ENCODE peak calls at places on chromosomes 5 and 9, in five cellular contexts. One of them, this sample, is unnamed.

GRCh38 chr9:91161465-91162275 is 200.0 kb downstream of the AUH start:
- DNase-seq in AG09309: no peak
- DNase-seq in cardiac fibroblast: no peak
- DNase-seq in fibroblast of lung: no peak
- DNase-seq in HFF-Myc: no peak
- DNase-seq in this sample: no peak

GRCh38 chr9:92954078-92954861 is 6.9 kb downstream of the FGD3 start:
- DNase-seq in cardiac fibroblast: peak
- DNase-seq in fibroblast of lung: peak
- DNase-seq in AG09309: no peak
- DNase-seq in HFF-Myc: peak
- DNase-seq in this sample: peak

GRCh38 chr9:93891549-93892310 is 63.4 kb downstream of the BARX1 start:
- DNase-seq in fibroblast of lung: no peak
- DNase-seq in AG09309: no peak
- DNase-seq in cardiac fibroblast: no peak
- DNase-seq in HFF-Myc: no peak
- DNase-seq in this sample: no peak

GRCh38 chr9:135419106-135419505 is 60.5 kb upstream of the PPP1R26 start:
- DNase-seq in AG09309: no peak
- DNase-seq in fibroblast of lung: no peak
- DNase-seq in HFF-Myc: no peak
- DNase-seq in cardiac fibroblast: no peak
- DNase-seq in this sample: no peak

GRCh38 chr5:132396589-132397001 is 27.1 kb downstream of the SLC22A5 start:
- DNase-seq in AG09309: no peak
- DNase-seq in cardiac fibroblast: no peak
- DNase-seq in HFF-Myc: no peak
- DNase-seq in fibroblast of lung: no peak
- DNase-seq in this sample: no peak

GRCh38 chr9:12276451-12276850 is 416.7 kb upstream of the TYRP1 start:
- DNase-seq in fibroblast of lung: no peak
- DNase-seq in HFF-Myc: no peak
- DNase-seq in AG09309: no peak
- DNase-seq in cardiac fibroblast: no peak
- DNase-seq in this sample: no peak

GRCh38 chr9:125732562-125732961 is 14.6 kb upstream of the PBX3 start:
- DNase-seq in HFF-Myc: no peak
- DNase-seq in cardiac fibroblast: no peak
- DNase-seq in AG09309: no peak
- DNase-seq in fibroblast of lung: no peak
- DNase-seq in this sample: peak

GRCh38 chr5:124457901-124458300 is 288.5 kb downstream of the ZNF608 start:
- DNase-seq in HFF-Myc: no peak
- DNase-seq in cardiac fibroblast: no peak
- DNase-seq in fibroblast of lung: peak
- DNase-seq in AG09309: no peak
- DNase-seq in this sample: no peak

GRCh38 chr5:118628672-118629354 is 359.5 kb downstream of the DTWD2 start:
- DNase-seq in fibroblast of lung: no peak
- DNase-seq in HFF-Myc: no peak
- DNase-seq in AG09309: no peak
- DNase-seq in cardiac fibroblast: no peak
- DNase-seq in this sample: no peak

GRCh38 chr5:126917918-126918623 is 112.3 kb downstream of the MARCHF3 start:
- DNase-seq in AG09309: no peak
- DNase-seq in cardiac fibroblast: no peak
- DNase-seq in HFF-Myc: no peak
- DNase-seq in fibroblast of lung: peak
- DNase-seq in this sample: peak

GRCh38 chr9:113255431-113255830 is 19.9 kb downstream of the CDC26 start:
- DNase-seq in fibroblast of lung: no peak
- DNase-seq in AG09309: no peak
- DNase-seq in HFF-Myc: no peak
- DNase-seq in cardiac fibroblast: no peak
- DNase-seq in this sample: no peak

GRCh38 chr5:108966910-108967309 is 219.2 kb downstream of the FER start:
- DNase-seq in fibroblast of lung: no peak
- DNase-seq in AG09309: no peak
- DNase-seq in HFF-Myc: no peak
- DNase-seq in cardiac fibroblast: no peak
- DNase-seq in this sample: no peak

GRCh38 chr9:122133984-122134535 is 25.5 kb downstream of the NDUFA8 start:
- DNase-seq in fibroblast of lung: no peak
- DNase-seq in HFF-Myc: no peak
- DNase-seq in cardiac fibroblast: no peak
- DNase-seq in AG09309: no peak
- DNase-seq in this sample: no peak

GRCh38 chr9:89309166-89309565 is 1.8 kb upstream of the CKS2 start:
- DNase-seq in HFF-Myc: no peak
- DNase-seq in fibroblast of lung: no peak
- DNase-seq in AG09309: no peak
- DNase-seq in cardiac fibroblast: no peak
- DNase-seq in this sample: peak

GRCh38 chr9:118522093-118523028 is 818.2 kb downstream of the TLR4 start:
- DNase-seq in HFF-Myc: no peak
- DNase-seq in cardiac fibroblast: peak
- DNase-seq in fibroblast of lung: peak
- DNase-seq in AG09309: no peak
- DNase-seq in this sample: peak

GRCh38 chr5:6712136-6712581 is 1.1 kb upstream of the TENT4A start:
- DNase-seq in AG09309: no peak
- DNase-seq in fibroblast of lung: peak
- DNase-seq in HFF-Myc: no peak
- DNase-seq in cardiac fibroblast: peak
- DNase-seq in this sample: peak

GRCh38 chr9:36594228-36594627 is 21.5 kb downstream of the MELK start:
- DNase-seq in cardiac fibroblast: no peak
- DNase-seq in fibroblast of lung: no peak
- DNase-seq in AG09309: no peak
- DNase-seq in HFF-Myc: no peak
- DNase-seq in this sample: no peak

GRCh38 chr5:169356811-169357210 is 55.9 kb upstream of the SLIT3 start:
- DNase-seq in cardiac fibroblast: no peak
- DNase-seq in HFF-Myc: no peak
- DNase-seq in fibroblast of lung: no peak
- DNase-seq in AG09309: no peak
- DNase-seq in this sample: no peak

GRCh38 chr9:132748450-132748849 is 78.2 kb downstream of the GTF3C4 start:
- DNase-seq in AG09309: no peak
- DNase-seq in HFF-Myc: no peak
- DNase-seq in cardiac fibroblast: no peak
- DNase-seq in fibroblast of lung: no peak
- DNase-seq in this sample: peak

GRCh38 chr5:32057157-32058096 is 116.7 kb downstream of the GOLPH3 start:
- DNase-seq in AG09309: no peak
- DNase-seq in HFF-Myc: no peak
- DNase-seq in fibroblast of lung: no peak
- DNase-seq in cardiac fibroblast: peak
- DNase-seq in this sample: peak

GRCh38 chr5:21817668-21818419 is 1035.3 kb downstream of the CDH12 start:
- DNase-seq in fibroblast of lung: no peak
- DNase-seq in HFF-Myc: no peak
- DNase-seq in AG09309: no peak
- DNase-seq in cardiac fibroblast: no peak
- DNase-seq in this sample: peak
- TF ChIP-seq CTCF in fibroblast of lung: no peak
- TF ChIP-seq CTCF in HFF-Myc: no peak
- TF ChIP-seq CTCF in AG09309: no peak
- TF ChIP-seq CTCF in cardiac fibroblast: peak
- TF ChIP-seq CTCF in this sample: peak

DNA sequence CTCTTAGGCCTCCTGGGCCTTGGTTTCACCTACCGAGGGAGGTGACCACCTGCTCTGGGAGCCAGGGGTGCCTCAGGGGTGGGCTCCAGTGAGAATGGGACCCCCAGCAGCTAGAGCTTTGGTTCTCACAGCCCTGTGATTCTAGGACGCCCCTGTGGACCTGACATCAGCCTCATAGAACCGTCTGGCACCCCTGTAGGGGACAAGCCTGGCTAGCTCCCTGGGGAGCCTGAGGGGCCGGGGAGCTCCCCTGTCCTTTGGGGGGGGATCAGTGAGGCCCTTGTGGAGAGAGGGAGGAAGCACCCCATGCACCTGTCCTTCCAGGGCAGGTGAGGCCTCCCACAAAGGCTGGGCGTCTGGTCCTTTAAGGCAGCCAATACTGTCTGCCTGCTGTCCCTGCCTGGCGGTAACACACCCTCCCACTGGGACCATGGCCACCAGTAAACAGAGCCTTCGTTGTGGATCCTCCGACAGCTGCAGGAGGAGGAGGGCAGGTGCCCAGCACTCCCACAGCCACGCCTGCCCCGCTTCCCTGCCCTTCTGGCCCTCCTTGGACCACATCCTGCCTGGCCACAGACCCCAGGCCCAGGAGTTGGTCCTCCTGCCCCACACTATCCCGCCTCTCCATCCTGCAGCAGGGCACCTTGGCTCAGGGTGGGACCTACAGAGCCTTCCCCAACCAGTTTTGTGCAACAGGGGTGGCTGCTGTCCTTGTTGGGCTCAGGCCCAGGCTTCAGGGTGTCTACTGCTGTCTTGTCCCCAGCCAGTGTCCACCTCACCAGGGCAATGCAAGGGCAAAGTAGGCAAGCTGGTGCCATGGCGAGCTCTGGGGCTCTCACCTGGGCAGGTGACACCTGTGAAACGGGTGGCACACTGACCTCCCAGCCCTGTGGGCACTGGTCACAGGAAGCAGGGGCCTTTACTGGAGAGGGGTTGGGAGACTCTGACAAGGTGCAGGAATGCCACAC is 3.0 kb upstream of the TUBB4B start:
- DNase-seq in fibroblast of lung: no peak
- DNase-seq in HFF-Myc: no peak
- DNase-seq in AG09309: no peak
- DNase-seq in cardiac fibroblast: no peak
- DNase-seq in this sample: no peak
- H3K4me3 ChIP-seq in fibroblast of lung: no peak
- H3K4me3 ChIP-seq in HFF-Myc: no peak
- H3K4me3 ChIP-seq in AG09309: no peak
- H3K4me3 ChIP-seq in cardiac fibroblast: no peak
- H3K4me3 ChIP-seq in this sample: no peak

GRCh38 chr5:103256178-103256577 is 2.4 kb upstream of the MACIR start:
- DNase-seq in fibroblast of lung: no peak
- DNase-seq in cardiac fibroblast: no peak
- DNase-seq in HFF-Myc: no peak
- DNase-seq in AG09309: no peak
- DNase-seq in this sample: no peak
- TF ChIP-seq CTCF in fibroblast of lung: peak
- TF ChIP-seq CTCF in cardiac fibroblast: peak
- TF ChIP-seq CTCF in HFF-Myc: no peak
- TF ChIP-seq CTCF in AG09309: no peak
- TF ChIP-seq CTCF in this sample: peak

GRCh38 chr5:56839062-56839461 is 23.7 kb downstream of the MAP3K1 start:
- DNase-seq in HFF-Myc: no peak
- DNase-seq in fibroblast of lung: no peak
- DNase-seq in AG09309: no peak
- DNase-seq in cardiac fibroblast: no peak
- DNase-seq in this sample: no peak
- H3K4me3 ChIP-seq in HFF-Myc: no peak
- H3K4me3 ChIP-seq in fibroblast of lung: no peak
- H3K4me3 ChIP-seq in AG09309: no peak
- H3K4me3 ChIP-seq in cardiac fibroblast: no peak
- H3K4me3 ChIP-seq in this sample: no peak

GRCh38 chr5:168295574-168296201 is 4.2 kb downstream of the WWC1 start:
- DNase-seq in cardiac fibroblast: peak
- DNase-seq in fibroblast of lung: peak
- DNase-seq in HFF-Myc: no peak
- DNase-seq in AG09309: peak
- DNase-seq in this sample: peak
- TF ChIP-seq CTCF in cardiac fibroblast: peak
- TF ChIP-seq CTCF in fibroblast of lung: peak
- TF ChIP-seq CTCF in HFF-Myc: peak
- TF ChIP-seq CTCF in AG09309: peak
- TF ChIP-seq CTCF in this sample: peak

GRCh38 chr9:21804336-21804735 is 1.9 kb downstream of the MTAP start:
- DNase-seq in fibroblast of lung: no peak
- DNase-seq in AG09309: no peak
- DNase-seq in cardiac fibroblast: no peak
- DNase-seq in HFF-Myc: no peak
- DNase-seq in this sample: no peak
- H3K4me3 ChIP-seq in fibroblast of lung: peak
- H3K4me3 ChIP-seq in AG09309: no peak
- H3K4me3 ChIP-seq in cardiac fibroblast: no peak
- H3K4me3 ChIP-seq in HFF-Myc: peak
- H3K4me3 ChIP-seq in this sample: no peak

GRCh38 chr5:173591300-173591622 is 25.2 kb downstream of the BOD1 start:
- DNase-seq in HFF-Myc: no peak
- DNase-seq in fibroblast of lung: peak
- DNase-seq in AG09309: no peak
- DNase-seq in cardiac fibroblast: no peak
- DNase-seq in this sample: no peak

GRCh38 chr5:173590436-173591299 is 25.8 kb downstream of the BOD1 start:
- DNase-seq in cardiac fibroblast: no peak
- DNase-seq in fibroblast of lung: no peak
- DNase-seq in AG09309: no peak
- DNase-seq in HFF-Myc: no peak
- DNase-seq in this sample: no peak

GRCh38 chr5:173594061-173594460 is 22.4 kb downstream of the BOD1 start:
- DNase-seq in fibroblast of lung: no peak
- DNase-seq in HFF-Myc: no peak
- DNase-seq in AG09309: no peak
- DNase-seq in cardiac fibroblast: no peak
- DNase-seq in this sample: no peak

GRCh38 chr5:173595826-173596225 is 20.6 kb downstream of the BOD1 start:
- DNase-seq in HFF-Myc: no peak
- DNase-seq in fibroblast of lung: no peak
- DNase-seq in cardiac fibroblast: no peak
- DNase-seq in AG09309: no peak
- DNase-seq in this sample: no peak

GRCh38 chr5:173592050-173592669 is 24.3 kb downstream of the BOD1 start:
- DNase-seq in fibroblast of lung: no peak
- DNase-seq in cardiac fibroblast: no peak
- DNase-seq in AG09309: no peak
- DNase-seq in HFF-Myc: no peak
- DNase-seq in this sample: peak
- TF ChIP-seq CTCF in fibroblast of lung: peak
- TF ChIP-seq CTCF in cardiac fibroblast: peak
- TF ChIP-seq CTCF in AG09309: peak
- TF ChIP-seq CTCF in HFF-Myc: peak
- TF ChIP-seq CTCF in this sample: peak